ENCODE peak calls at places on chromosomes 11 and 22, in seven cellular contexts. V, B, U, P, M, J and Q are unnamed samples.

GRCh38 chr11:71525188-71525937 is 1.7 kb upstream of the KRTAP5-7 start:
- DNase-seq in V (no peak), B (no peak), U (no peak), P (no peak), M (no peak), J (no peak), Q (no peak)

GRCh38 chr11:110903830-110904229 is 191.6 kb upstream of the ARHGAP20 start:
- DNase-seq in V (peak; percentile 6), B (peak; percentile 75), U (no peak), P (no peak), M (peak; percentile 67), J (no peak), Q (no peak)

GRCh38 chr11:75072582-75072981 is 24.1 kb downstream of the OR2AT4 start:
- DNase-seq in V (no peak), B (no peak), U (no peak), P (no peak), M (peak; percentile 40), J (no peak), Q (peak; percentile 52)

GRCh38 chr11:114075891-114076441 is 16.5 kb downstream of the ZBTB16 start:
- DNase-seq in V (peak; percentile 93), B (peak; percentile 24), U (peak; percentile 32), P (no peak), M (peak; percentile 77), J (peak; percentile 51), Q (peak; percentile 71)

GRCh38 chr11:3165152-3165705 is at the start of gene OSBPL5:
- DNase-seq in V (peak; percentile 73), B (peak; percentile 59), U (no peak), P (no peak), M (peak; percentile 18), J (peak; percentile 52), Q (no peak)

GRCh38 chr11:11464555-11464954 is 111.5 kb upstream of the CSNK2A3 start:
- DNase-seq in V (no peak), B (peak; percentile 34), U (no peak), P (no peak), M (no peak), J (peak; percentile 15), Q (no peak)

GRCh38 chr11:108589136-108589535 is 4.4 kb downstream of the EXPH5 start:
- DNase-seq in V (no peak), B (no peak), U (no peak), P (no peak), M (no peak), J (no peak), Q (no peak)

GRCh38 chr22:24429411-24430365 is 2.3 kb downstream of the ADORA2A start:
- DNase-seq in V (no peak), B (peak; percentile 22), U (no peak), P (no peak), M (peak; percentile 46), J (no peak), Q (peak; percentile 65)

GRCh38 chr11:77604281-77604680 is 14.5 kb downstream of the AQP11 start:
- DNase-seq in V (no peak), B (no peak), U (no peak), P (no peak), M (no peak), J (peak; percentile 8), Q (no peak)

GRCh38 chr11:82883853-82884252 is 16.4 kb downstream of the PRCP start:
- DNase-seq in V (no peak), B (peak; percentile 14), U (no peak), P (no peak), M (no peak), J (no peak), Q (no peak)

GRCh38 chr11:73869234-73869949 is 7.3 kb downstream of the COA4 start:
- DNase-seq in V (no peak), B (peak; percentile 6), U (no peak), P (no peak), M (no peak), J (no peak), Q (no peak)

GRCh38 chr11:124761301-124762021 is 629 bp downstream of the ESAM start:
- DNase-seq in V (no peak), B (no peak), U (no peak), P (no peak), M (no peak), J (no peak), Q (peak; percentile 43)

GRCh38 chr11:18633256-18634139 is 644 bp downstream of the SPTY2D1 start:
- DNase-seq in V (peak; percentile 18), B (peak; percentile 48), U (no peak), P (no peak), M (peak; percentile 44), J (peak; percentile 25), Q (no peak)

GRCh38 chr11:12841946-12842630 is 167.0 kb upstream of the RASSF10 start:
- DNase-seq in V (peak; percentile 79), B (peak; percentile 84), U (no peak), P (no peak), M (peak; percentile 72), J (peak; percentile 68), Q (no peak)

GRCh38 chr11:62370743-62371440 is 33.6 kb downstream of the ASRGL1 start:
- DNase-seq in V (no peak), B (no peak), U (no peak), P (no peak), M (no peak), J (no peak), Q (peak; percentile 67)

GRCh38 chr11:112024178-112024777 is 930 bp upstream of the DLAT start:
- DNase-seq in V (no peak), B (no peak), U (peak; percentile 14), P (no peak), M (peak; percentile 47), J (no peak), Q (no peak)

GRCh38 chr11:9003573-9004309 is at the start of gene NRIP3:
- DNase-seq in V (peak; percentile 87), B (peak; percentile 52), U (peak; percentile 66), P (peak; percentile 13), M (peak; percentile 66), J (peak; percentile 64), Q (peak; percentile 61)

GRCh38 chr22:49827853-49828598 is at the start of gene BRD1:
- DNase-seq in V (peak; percentile 68), B (peak; percentile 61), U (peak; percentile 37), P (no peak), M (peak; percentile 61), J (peak; percentile 72), Q (peak; percentile 28)

GRCh38 chr22:17152971-17153370 is 6.1 kb downstream of the HDHD5 start:
- DNase-seq in V (no peak), B (no peak), U (no peak), P (no peak), M (no peak), J (no peak), Q (no peak)

GRCh38 chr11:9562716-9563115 is 10.8 kb upstream of the WEE1 start:
- DNase-seq in V (no peak), B (no peak), U (no peak), P (no peak), M (no peak), J (no peak), Q (no peak)

GRCh38 chr11:115985896-115986295 is 481.7 kb upstream of the CADM1 start:
- DNase-seq in V (no peak), B (no peak), U (no peak), P (no peak), M (no peak), J (no peak), Q (no peak)

GRCh38 chr11:67470337-67471002 is 1.4 kb upstream of the TMEM134 start:
- DNase-seq in V (no peak), B (no peak), U (no peak), P (no peak), M (no peak), J (peak; percentile 72), Q (no peak)

GRCh38 chr11:120606116-120607010 is 94.8 kb downstream of the GRIK4 start:
- DNase-seq in V (no peak), B (no peak), U (no peak), P (no peak), M (no peak), J (no peak), Q (no peak)

GRCh38 chr22:47409501-47410275 is 647.2 kb downstream of the TBC1D22A start:
- DNase-seq in V (no peak), B (no peak), U (no peak), P (no peak), M (no peak), J (no peak), Q (no peak)

GRCh38 chr22:50562523-50563409 is at the start of gene SYCE3:
- DNase-seq in V (peak; percentile 92), B (peak; percentile 78), U (peak; percentile 97), P (peak; percentile 88), M (peak; percentile 96), J (peak; percentile 99), Q (peak; percentile 97)

GRCh38 chr22:39396156-39396796 is 3.3 kb upstream of the TAB1 start:
- DNase-seq in V (no peak), B (peak; percentile 22), U (no peak), P (no peak), M (no peak), J (no peak), Q (no peak)

GRCh38 chr11:44632466-44633123 is 67.1 kb downstream of the CD82 start:
- DNase-seq in V (peak; percentile 45), B (no peak), U (no peak), P (no peak), M (peak; percentile 77), J (peak; percentile 41), Q (peak; percentile 70)
- H3K27me3 ChIP-seq in V (peaks cover 23% of the 10 kb centered on the region), B (peaks cover 15% of the 10 kb centered on the region), U (peaks cover 15% of the 10 kb centered on the region), P (peaks cover 2% of the 10 kb centered on the region), M (no peaks in the 10 kb centered on the region), J (no peaks in the 10 kb centered on the region), Q (no peaks in the 10 kb centered on the region)

GRCh38 chr22:20552450-20552894 is 45.1 kb downstream of the MED15 start:
- DNase-seq in V (peak; percentile 82), B (peak; percentile 42), U (no peak), P (no peak), M (no peak), J (no peak), Q (no peak)
- H3K4me2 ChIP-seq in V (peak overlapping the region; percentile 48), B (peak overlapping the region; percentile 15), U (no peak overlapping the region), P (no peak overlapping the region), M (no peak overlapping the region), J (no peak overlapping the region), Q (no peak overlapping the region)

DNA sequence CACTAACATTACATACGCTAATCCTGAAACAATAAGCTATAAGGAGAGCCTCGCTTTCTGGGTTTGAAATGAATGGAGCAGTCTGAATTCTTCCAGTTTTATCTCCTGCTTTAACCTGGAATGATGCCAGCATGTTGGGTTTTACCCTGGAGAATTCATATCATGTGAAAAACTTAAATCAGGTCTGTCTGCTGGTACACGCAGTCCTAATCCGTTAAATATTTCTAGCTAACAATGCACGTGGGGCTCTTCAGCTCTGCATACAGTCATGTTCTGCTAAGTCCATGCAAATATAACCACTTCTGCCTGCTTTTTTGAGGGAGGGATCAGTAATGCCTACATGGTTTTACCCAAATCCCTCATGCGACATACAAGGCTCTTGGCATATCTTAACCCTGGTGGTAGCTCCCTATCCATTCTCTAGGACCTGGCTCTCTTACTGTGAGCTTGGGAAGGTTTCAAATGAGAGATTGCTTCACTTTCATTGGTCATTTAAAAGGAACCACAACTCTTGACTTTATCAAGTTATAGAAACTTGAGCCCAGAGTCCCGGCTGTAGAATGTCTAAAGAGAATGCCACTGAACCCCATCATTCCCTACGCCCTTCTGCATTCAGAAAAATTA is 92.6 kb downstream of the COMMD9 start:
- DNase-seq in V (no peak), B (peak; percentile 7), U (no peak), P (no peak), M (no peak), J (peak; percentile 74), Q (no peak)
- H3K23ac ChIP-seq in V (no peak overlapping the region), B (no peak overlapping the region), U (no peak overlapping the region), P (no peak overlapping the region), M (no peak overlapping the region), J (no peak overlapping the region), Q (no peak overlapping the region)

DNA sequence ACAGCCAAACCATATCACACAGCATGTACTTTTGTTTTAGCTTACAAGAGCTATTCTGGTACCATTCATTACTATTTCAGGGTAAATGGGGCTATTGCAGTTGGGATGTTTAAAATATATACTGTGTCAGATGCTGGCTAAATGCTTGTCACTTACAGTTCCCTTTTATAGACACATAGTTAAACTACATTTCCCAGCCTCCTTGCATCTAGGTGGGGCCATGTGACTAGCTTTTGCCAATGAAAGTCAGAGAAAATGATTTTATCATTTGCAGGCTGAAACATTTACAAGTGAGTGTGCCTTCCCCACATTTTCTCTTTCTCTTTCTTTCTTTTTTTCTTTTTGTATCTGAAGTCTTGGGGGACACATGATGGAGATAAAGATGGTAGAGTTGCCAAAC is 7.8 kb upstream of the IFTAP start:
- DNase-seq in V (no peak), B (no peak), U (no peak), P (no peak), M (no peak), J (no peak), Q (no peak)
- H3K27me3 ChIP-seq in V (no peaks in the 10 kb centered on the region), B (no peaks in the 10 kb centered on the region), U (peaks cover 41% of the 10 kb centered on the region), P (no peaks in the 10 kb centered on the region), M (no peaks in the 10 kb centered on the region), J (no peaks in the 10 kb centered on the region), Q (no peaks in the 10 kb centered on the region)